ENCODE peak calls at places on chromosomes 11 and 22, in nine cellular contexts. K is stomach; I is choroid plexus epithelial cell; D is WERI-Rb-1; T is tibial nerve; J is CD8-positive, alpha-beta T cell; X is lower leg skin; F is pancreas; W is epithelial cell of proximal tubule. P is an unnamed sample.

GRCh38 chr11:46247090-46247489 is 30.4 kb upstream of the CREB3L1 start:
- DNase-seq in K (no peak), I (no peak), D (no peak), T (no peak), J (no peak), X (no peak), F (no peak), W (no peak), P (peak; percentile 26)

GRCh38 chr22:19620742-19621371 is 93.4 kb upstream of the SEPTIN5 start:
- DNase-seq in K (no peak), I (peak; percentile 15), D (no peak), T (no peak), J (no peak), X (no peak), F (no peak), W (no peak), P (no peak)

GRCh38 chr11:118012083-118012669 is 26.0 kb downstream of the IL10RA start:
- DNase-seq in K (no peak), I (peak; percentile 13), D (peak; percentile 52), T (no peak), J (no peak), X (no peak), F (no peak), W (peak; percentile 3), P (no peak)

GRCh38 chr11:94639901-94640721 is 72.9 kb downstream of the PIWIL4 start:
- DNase-seq in K (no peak), I (no peak), D (no peak), T (no peak), J (no peak), X (no peak), F (no peak), W (no peak), P (no peak)

GRCh38 chr11:35144103-35144741 is 5.3 kb downstream of the CD44 start:
- DNase-seq in K (peak; percentile 32), I (peak; percentile 81), D (no peak), T (no peak), J (no peak), X (no peak), F (no peak), W (no peak), P (no peak)

GRCh38 chr11:122159173-122159701 is 43.2 kb upstream of the BLID start:
- DNase-seq in K (no peak), I (peak; percentile 79), D (no peak), T (no peak), J (no peak), X (no peak), F (no peak), W (no peak), P (no peak)

GRCh38 chr11:132457445-132457844 is 1074.9 kb downstream of the OPCML start:
- DNase-seq in K (no peak), I (no peak), D (no peak), T (no peak), J (no peak), X (no peak), F (no peak), W (no peak), P (no peak)

GRCh38 chr11:65429724-65430405 is 7.3 kb downstream of the NEAT1 start:
- DNase-seq in K (peak; percentile 80), I (peak; percentile 92), D (no peak), T (peak; percentile 57), J (no peak), X (no peak), F (peak; percentile 82), W (peak; percentile 61), P (no peak)

GRCh38 chr11:62061356-62062222 is 62.2 kb upstream of the INCENP start:
- DNase-seq in K (no peak), I (no peak), D (no peak), T (no peak), J (no peak), X (no peak), F (no peak), W (no peak), P (no peak)

GRCh38 chr11:43327987-43328386 is 16.2 kb downstream of the API5 start:
- DNase-seq in K (peak; percentile 54), I (peak; percentile 96), D (no peak), T (no peak), J (no peak), X (no peak), F (no peak), W (peak; percentile 32), P (no peak)

GRCh38 chr22:42282252-42282942 is 11.9 kb upstream of the TCF20 start:
- DNase-seq in K (no peak), I (no peak), D (no peak), T (no peak), J (no peak), X (no peak), F (no peak), W (no peak), P (peak; percentile 23)

GRCh38 chr11:10208045-10208674 is 85.9 kb downstream of the SBF2 start:
- DNase-seq in K (no peak), I (peak; percentile 74), D (peak; percentile 13), T (no peak), J (no peak), X (no peak), F (no peak), W (peak; percentile 13), P (no peak)

GRCh38 chr11:76763573-76764348 is 19.4 kb upstream of the TSKU start:
- DNase-seq in K (no peak), I (peak; percentile 87), D (no peak), T (no peak), J (no peak), X (no peak), F (no peak), W (peak; percentile 56), P (no peak)

GRCh38 chr11:119699227-119699626 is 29.8 kb downstream of the NECTIN1 start:
- DNase-seq in K (peak; percentile 71), I (no peak), D (peak; percentile 76), T (peak; percentile 15), J (no peak), X (peak; percentile 52), F (no peak), W (no peak), P (no peak)

DNA sequence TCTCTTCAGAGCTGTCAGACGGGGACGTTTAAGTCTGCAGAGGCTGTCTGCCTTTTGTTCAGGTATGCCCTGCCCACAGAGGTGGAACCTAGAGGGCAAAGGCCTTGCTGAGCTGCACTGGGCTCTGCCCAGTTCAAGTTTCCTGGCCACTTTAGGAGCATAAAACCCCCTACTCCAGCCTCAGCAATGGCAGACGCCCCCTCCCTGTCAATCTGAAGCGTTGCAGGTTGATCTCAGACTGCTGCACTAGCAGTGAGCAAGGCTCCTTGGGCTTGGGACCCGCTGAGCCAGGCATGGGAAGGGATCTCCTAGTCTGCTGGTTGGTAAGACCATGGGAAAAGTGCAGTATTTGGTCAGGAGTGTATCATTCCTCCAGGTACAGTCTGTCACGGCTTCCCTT is 66.6 kb upstream of the TP53I11 start:
- DNase-seq in K (no peak), I (no peak), D (peak; percentile 47), T (no peak), J (no peak), X (no peak), F (no peak), W (no peak), P (no peak)
- TF ChIP-seq CTCF in K (no peak), I (peak; percentile 18), D (peak; percentile 73), T (no peak), J (no peak), X (no peak), F (no peak), W (peak; percentile 36), P (no peak)

GRCh38 chr11:21566521-21567100 is 626.3 kb upstream of the ANO5 start:
- DNase-seq in K (no peak), I (no peak), D (no peak), T (no peak), J (no peak), X (no peak), F (no peak), W (no peak), P (no peak)

GRCh38 chr11:21564813-21565212 is 628.1 kb upstream of the ANO5 start:
- DNase-seq in K (no peak), I (no peak), D (no peak), T (no peak), J (no peak), X (no peak), F (no peak), W (no peak), P (no peak)

GRCh38 chr11:21567628-21568290 is 625.1 kb upstream of the ANO5 start:
- DNase-seq in K (no peak), I (no peak), D (no peak), T (no peak), J (no peak), X (no peak), F (no peak), W (no peak), P (no peak)

GRCh38 chr11:21564095-21564494 is 628.8 kb upstream of the ANO5 start:
- DNase-seq in K (no peak), I (no peak), D (peak; percentile 48), T (no peak), J (no peak), X (no peak), F (no peak), W (no peak), P (no peak)

DNA sequence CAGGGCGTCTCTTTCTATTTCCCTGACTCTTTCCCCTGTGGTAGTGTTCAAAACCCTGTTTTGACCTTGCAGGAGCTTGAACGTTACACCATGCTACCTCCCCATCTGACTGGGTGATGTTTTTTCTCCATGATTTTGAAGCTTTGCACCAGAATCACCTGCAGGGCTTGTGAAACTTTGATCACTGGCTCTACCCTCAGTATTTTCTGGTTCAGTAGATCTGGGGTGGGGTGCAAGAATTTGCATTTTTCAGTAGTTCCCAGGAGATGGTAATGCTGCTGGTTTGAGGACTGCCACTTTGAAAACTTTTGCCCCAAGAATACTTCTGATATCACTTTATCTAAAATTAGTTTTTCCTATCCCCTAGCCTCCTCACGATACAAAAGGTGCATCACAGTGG is 627.6 kb upstream of the ANO5 start:
- DNase-seq in K (no peak), I (no peak), D (no peak), T (no peak), J (no peak), X (no peak), F (no peak), W (no peak), P (no peak)
- H3K4me3 ChIP-seq in K (no peak overlapping the region), I (no peak overlapping the region), D (no peak overlapping the region), T (no peak overlapping the region), J (no peak overlapping the region), X (no peak overlapping the region), F (no peak overlapping the region), W (no peak overlapping the region), P (no peak overlapping the region)

DNA sequence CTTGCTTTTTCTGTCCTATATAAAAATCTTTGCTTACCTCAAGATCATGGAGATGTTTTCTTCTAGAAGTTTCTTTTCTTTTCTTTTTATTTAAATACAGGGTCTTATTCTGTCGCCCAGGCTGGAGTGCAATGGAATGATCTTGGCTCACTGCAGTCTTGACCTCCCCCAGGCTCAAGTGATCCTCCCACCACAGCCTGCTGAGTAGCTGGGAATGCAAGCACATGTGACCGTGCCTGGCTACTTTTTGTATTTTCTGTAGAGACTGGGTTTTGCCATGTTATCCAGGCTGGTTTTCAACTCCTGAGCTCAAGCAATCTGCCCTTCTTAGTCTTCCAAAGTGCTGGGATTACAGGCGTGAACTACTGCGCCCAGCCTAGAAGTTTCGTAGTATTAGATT is 45.3 kb downstream of the USP35 start:
- DNase-seq in K (no peak), I (peak; percentile 70), D (no peak), T (no peak), J (no peak), X (no peak), F (no peak), W (no peak), P (no peak)
- TF ChIP-seq CTCF in K (no peak), I (no peak), D (no peak), T (no peak), J (no peak), X (no peak), F (no peak), W (no peak), P (no peak)

GRCh38 chr11:37409124-37409523 is 811.1 kb upstream of the RAG2 start:
- DNase-seq in K (no peak), I (peak; percentile 12), D (no peak), T (no peak), J (no peak), X (no peak), F (no peak), W (no peak), P (no peak)

GRCh38 chr11:37411289-37411688 is 813.3 kb upstream of the RAG2 start:
- DNase-seq in K (no peak), I (no peak), D (no peak), T (no peak), J (no peak), X (no peak), F (no peak), W (no peak), P (no peak)
- H3K4me3 ChIP-seq in K (no peak overlapping the region), I (no peak overlapping the region), D (no peak overlapping the region), T (no peak overlapping the region), J (no peak overlapping the region), X (no peak overlapping the region), F (no peak overlapping the region), W (no peak overlapping the region), P (no peak overlapping the region)